ENCODE peak calls at places on chromosomes 13 and 19, in ten cellular contexts. R is upper lobe of right lung; O is fibroblast of pulmonary artery; F is T-helper 1 cell; M is GM06990; V is T-cell; S is endothelial cell; N is activated CD4-positive, alpha-beta memory T cell treated with anti-CD3 and anti-CD28 coated beads, Interleukin-2, amount 10 ng/mL, durations not matched to agents 7 days and 5 days; C is stimulated activated CD8-positive, alpha-beta memory T cell treated with anti-CD3 and anti-CD28 coated beads, Interleukin-2, amount 100 ng/mL, for 48 hours; D is frontal cortex. Y is an unnamed sample.

GRCh38 chr13:35858665-35859064 is 272.5 kb downstream of the DCLK1 start:
- DNase-seq in R (no peak), O (peak), F (no peak), M (no peak), V (no peak), S (no peak), N (no peak), C (no peak), D (no peak), Y (no peak)

GRCh38 chr19:10713317-10713716 is 4.6 kb upstream of the DNM2 start:
- DNase-seq in R (no peak), O (no peak), F (no peak), M (no peak), V (no peak), S (no peak), N (no peak), C (no peak), D (no peak), Y (no peak)

GRCh38 chr13:79457948-79458347 is 23.0 kb upstream of the NDFIP2 start:
- DNase-seq in R (no peak), O (peak), F (no peak), M (no peak), V (no peak), S (no peak), N (peak), C (no peak), D (no peak), Y (no peak)

GRCh38 chr19:29499261-29499920 is 26.4 kb upstream of the VSTM2B start:
- DNase-seq in R (peak), O (no peak), F (no peak), M (no peak), V (no peak), S (no peak), N (no peak), C (no peak), D (no peak), Y (no peak)

GRCh38 chr19:38721977-38722773 is 22.1 kb downstream of the CAPN12 start:
- DNase-seq in R (no peak), O (no peak), F (no peak), M (no peak), V (no peak), S (no peak), N (no peak), C (no peak), D (peak), Y (no peak)

GRCh38 chr19:15673176-15673654 is 328 bp downstream of the CYP4F12 start:
- DNase-seq in R (no peak), O (no peak), F (no peak), M (no peak), V (no peak), S (no peak), N (no peak), C (no peak), D (no peak), Y (no peak)

GRCh38 chr13:111210488-111210887 is 95.4 kb downstream of the ARHGEF7 start:
- DNase-seq in R (peak), O (peak), F (no peak), M (no peak), V (no peak), S (no peak), N (no peak), C (no peak), D (peak), Y (no peak)

GRCh38 chr19:47253970-47254369 is 2.4 kb upstream of the CCDC9 start:
- DNase-seq in R (no peak), O (no peak), F (no peak), M (no peak), V (no peak), S (no peak), N (no peak), C (no peak), D (no peak), Y (no peak)

GRCh38 chr13:75437582-75438318 is 44.2 kb downstream of the TBC1D4 start:
- DNase-seq in R (no peak), O (peak), F (no peak), M (no peak), V (no peak), S (no peak), N (no peak), C (no peak), D (no peak), Y (no peak)

GRCh38 chr13:110258876-110259631 is 47.9 kb downstream of the COL4A1 start:
- DNase-seq in R (no peak), O (no peak), F (no peak), M (no peak), V (no peak), S (no peak), N (no peak), C (no peak), D (no peak), Y (no peak)

GRCh38 chr13:103810026-103810425 is 743.8 kb upstream of the SLC10A2 start:
- DNase-seq in R (no peak), O (no peak), F (no peak), M (no peak), V (no peak), S (no peak), N (no peak), C (no peak), D (no peak), Y (no peak)